ENCODE peak calls at places on chromosome 1, in seven cellular contexts. X is H9; M is IMR-90; A is amniotic stem cell; R is T1000; L is activated naive CD4-positive, alpha-beta T cell; F is CD8-positive, alpha-beta memory T cell. S is an unnamed sample.

GRCh38 chr1:9238134-9238533 is 3.6 kb downstream of the H6PD start:
- DNase-seq in L (no peak), A (no peak), M (no peak), X (no peak), R (no peak), F (no peak), S (no peak)

GRCh38 chr1:28297826-28298225 is 31.0 kb upstream of the MED18 start:
- DNase-seq in A (no peak), M (no peak), L (no peak), F (no peak), X (no peak), R (no peak), S (no peak)

GRCh38 chr1:155776414-155776813 is 80.6 kb downstream of the GON4L start:
- DNase-seq in R (no peak), L (no peak), M (no peak), X (no peak), F (no peak), A (no peak), S (peak)

GRCh38 chr1:232445361-232446106 is 184.4 kb downstream of the SIPA1L2 start:
- DNase-seq in L (no peak), X (no peak), F (no peak), A (no peak), R (no peak), M (peak), S (no peak)

GRCh38 chr1:70387507-70387906 is 23.6 kb upstream of the CTH start:
- DNase-seq in M (no peak), F (no peak), A (no peak), X (no peak), L (no peak), R (no peak), S (no peak)

GRCh38 chr1:24929091-24929875 is 793 bp downstream of the RUNX3 start:
- DNase-seq in A (no peak), X (peak), M (no peak), L (peak), R (no peak), F (peak), S (no peak)

GRCh38 chr1:21289700-21290545 is at the start of gene ECE1:
- DNase-seq in F (peak), M (no peak), A (no peak), X (peak), R (no peak), L (peak), S (peak)

GRCh38 chr1:231217056-231217455 is 24.0 kb upstream of the GNPAT start:
- DNase-seq in R (no peak), F (no peak), A (no peak), L (no peak), X (no peak), M (no peak), S (no peak)

GRCh38 chr1:196317535-196318522 is 290.4 kb downstream of the KCNT2 start:
- DNase-seq in M (peak), X (no peak), R (no peak), A (no peak), F (no peak), L (no peak), S (peak)

GRCh38 chr1:150441121-150441520 is 46.1 kb upstream of the TARS2 start:
- DNase-seq in M (no peak), X (no peak), F (no peak), A (no peak), L (no peak), R (no peak), S (no peak)

GRCh38 chr1:145696630-145696960 is 10.6 kb downstream of the PDZK1 start:
- DNase-seq in F (no peak), L (no peak), M (no peak), X (no peak), A (no peak), R (no peak), S (no peak)

GRCh38 chr1:30700528-30701265 is 22.7 kb downstream of the MATN1 start:
- DNase-seq in L (no peak), X (no peak), F (no peak), M (peak), A (peak), R (peak), S (peak)

GRCh38 chr1:108843390-108844188 is 13.3 kb downstream of the AKNAD1 start:
- DNase-seq in X (no peak), A (no peak), L (no peak), R (no peak), F (no peak), M (no peak), S (peak)